ENCODE peak calls at places on chromosomes 6 and 20, in nine cellular contexts. V, G, D, R, U, S, Y, A and X are unnamed samples. For H3K4me1 and H3K36me3, the result is how much of the 10 kb centered on the place peaks cover.

GRCh38 chr6:6865601-6866000 is 242.2 kb upstream of the RREB1 start:
- DNase-seq in G (no peak), U (no peak), V (no peak), D (no peak), S (no peak), R (no peak), A (no peak), Y (no peak), X (no peak)

GRCh38 chr6:70413829-70414494 is 654 bp downstream of the FAM135A start:
- DNase-seq in A (peak), G (peak), V (peak), Y (no peak), S (peak), D (no peak), R (no peak), U (peak), X (no peak)

GRCh38 chr6:27146706-27147507 is 100.6 kb upstream of the PRSS16 start:
- DNase-seq in V (peak), U (peak), D (peak), Y (peak), A (peak), R (peak), S (peak), G (peak), X (peak)

GRCh38 chr6:109794201-109794926 is 103.3 kb downstream of the FIG4 start:
- DNase-seq in G (no peak), D (no peak), R (no peak), S (peak), U (no peak), A (no peak), Y (no peak), V (no peak), X (no peak)

GRCh38 chr20:7742479-7742878 is 197.8 kb downstream of the HAO1 start:
- DNase-seq in A (no peak), Y (peak), D (no peak), V (no peak), R (no peak), U (no peak), G (no peak), S (peak), X (no peak)

GRCh38 chr6:37173573-37174195 is 3.7 kb downstream of the PIM1 start:
- DNase-seq in D (no peak), U (no peak), R (peak), V (no peak), G (no peak), Y (no peak), A (no peak), S (no peak), X (peak)

GRCh38 chr6:166400181-166400580 is 17.4 kb upstream of the MPC1 start:
- DNase-seq in G (no peak), S (no peak), Y (no peak), D (no peak), U (no peak), R (no peak), A (no peak), V (no peak), X (no peak)

GRCh38 chr20:1817577-1818211 is 77.5 kb upstream of the SIRPA start:
- DNase-seq in A (no peak), U (no peak), R (no peak), Y (no peak), S (no peak), G (no peak), D (no peak), V (no peak), X (no peak)

GRCh38 chr6:85887467-85887866 is 244.8 kb upstream of the SYNCRIP start:
- DNase-seq in Y (no peak), V (no peak), D (no peak), U (no peak), G (no peak), S (peak), R (no peak), A (no peak), X (no peak)

GRCh38 chr6:150406948-150407347 is 38.1 kb downstream of the IYD start:
- DNase-seq in U (no peak), A (no peak), S (no peak), G (no peak), V (peak), D (no peak), Y (no peak), R (no peak), X (no peak)

GRCh38 chr6:44446626-44447297 is 59.3 kb downstream of the CDC5L start:
- DNase-seq in U (no peak), Y (no peak), G (no peak), A (no peak), R (no peak), V (no peak), S (peak), D (no peak), X (no peak)

GRCh38 chr20:50883856-50884255 is 47.4 kb downstream of the ADNP start:
- DNase-seq in D (no peak), S (no peak), A (no peak), U (no peak), V (no peak), R (no peak), G (no peak), Y (no peak), X (peak)

GRCh38 chr20:56689318-56689717 is 60.2 kb downstream of the TFAP2C start:
- DNase-seq in U (no peak), Y (no peak), G (no peak), D (no peak), A (no peak), V (peak), R (no peak), S (peak), X (no peak)

GRCh38 chr6:19865178-19865577 is 28.0 kb downstream of the ID4 start:
- DNase-seq in A (no peak), Y (no peak), D (no peak), V (no peak), R (no peak), S (peak), G (no peak), U (no peak), X (no peak)

GRCh38 chr6:30019819-30020218 is 41.2 kb upstream of the POLR1H start:
- DNase-seq in A (no peak), Y (no peak), S (no peak), D (no peak), U (no peak), V (no peak), G (no peak), R (no peak), X (no peak)

GRCh38 chr6:163352966-163353365 is 61.6 kb upstream of the QKI start:
- DNase-seq in S (no peak), D (no peak), R (no peak), Y (no peak), U (no peak), V (no peak), A (no peak), G (no peak), X (no peak)

GRCh38 chr20:2236266-2236665 is 59.5 kb upstream of the TGM3 start:
- DNase-seq in R (no peak), G (no peak), S (no peak), A (peak), V (no peak), D (no peak), U (no peak), Y (no peak), X (no peak)

GRCh38 chr6:11021003-11021402 is 23.1 kb downstream of the ELOVL2 start:
- DNase-seq in S (no peak), V (peak), G (no peak), D (no peak), R (no peak), A (no peak), U (no peak), Y (no peak), X (no peak)

GRCh38 chr20:4592316-4593148 is 129.2 kb upstream of the PRND start:
- DNase-seq in R (peak), A (peak), S (peak), U (peak), V (peak), D (peak), Y (peak), G (peak), X (peak)

GRCh38 chr20:57856658-57857057 is 146.8 kb upstream of the PMEPA1 start:
- DNase-seq in S (peak), V (no peak), G (no peak), U (no peak), R (no peak), Y (no peak), D (no peak), A (no peak), X (no peak)

GRCh38 chr20:40390654-40391053 is 298.4 kb downstream of the MAFB start:
- DNase-seq in U (no peak), S (no peak), D (no peak), V (peak), R (no peak), A (no peak), G (no peak), Y (no peak), X (no peak)

GRCh38 chr20:22805219-22805618 is 220.8 kb upstream of the FOXA2 start:
- DNase-seq in U (no peak), G (no peak), A (peak), R (no peak), S (peak), D (no peak), V (no peak), Y (no peak), X (no peak)

GRCh38 chr20:39588148-39588757 is 626.1 kb downstream of the DHX35 start:
- DNase-seq in A (no peak), S (no peak), U (no peak), G (no peak), D (no peak), R (no peak), Y (no peak), V (peak), X (no peak)

GRCh38 chr20:50306478-50307423 is 116.1 kb downstream of the CEBPB start:
- DNase-seq in V (no peak), A (no peak), S (no peak), U (no peak), R (no peak), D (no peak), Y (peak), G (no peak), X (peak)

GRCh38 chr6:110053395-110054240 is 75.5 kb downstream of the GPR6 start:
- DNase-seq in G (peak), S (peak), A (peak), V (peak), Y (no peak), U (peak), R (no peak), D (no peak), X (no peak)

GRCh38 chr6:23823421-23823820 is 302.6 kb upstream of the NRSN1 start:
- DNase-seq in A (peak), R (no peak), S (peak), V (peak), Y (no peak), U (no peak), D (no peak), G (no peak), X (no peak)

GRCh38 chr6:11277275-11278206 is 45.1 kb upstream of the NEDD9 start:
- DNase-seq in Y (no peak), U (peak), R (no peak), A (peak), G (peak), S (peak), D (no peak), V (peak), X (no peak)

GRCh38 chr6:168231393-168231957 is 88.1 kb downstream of the DACT2 start:
- DNase-seq in A (no peak), S (no peak), D (no peak), R (no peak), G (no peak), V (no peak), U (no peak), Y (no peak), X (no peak)

DNA sequence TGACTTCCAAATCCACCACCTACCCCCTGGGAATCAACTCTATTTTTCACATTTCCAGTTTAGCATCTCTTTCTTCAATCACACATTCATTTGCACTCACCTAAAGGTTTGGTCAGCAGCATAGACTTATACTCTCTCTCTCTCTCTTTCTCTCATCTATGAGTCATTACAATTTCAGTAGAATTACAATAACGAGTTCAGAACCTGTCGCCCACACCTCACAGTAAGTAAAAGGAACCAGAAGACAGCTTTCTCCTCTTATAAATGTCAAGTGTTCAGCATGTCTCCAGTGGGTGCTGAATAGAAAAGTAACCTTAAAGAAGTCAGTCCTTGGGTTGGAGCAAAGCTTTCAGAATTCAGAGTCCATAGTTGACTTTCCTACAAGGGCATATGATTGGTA is 1.1 kb upstream of the PHACTR1 start:
- DNase-seq in G (no peak), R (no peak), A (no peak), Y (no peak), V (no peak), D (no peak), U (no peak), S (no peak), X (no peak)
- H3K4me1 ChIP-seq in G (under half), R (under half), A (under half), Y (under half), V (under half), D (under half), U (under half), S (under half), X (under half)

DNA sequence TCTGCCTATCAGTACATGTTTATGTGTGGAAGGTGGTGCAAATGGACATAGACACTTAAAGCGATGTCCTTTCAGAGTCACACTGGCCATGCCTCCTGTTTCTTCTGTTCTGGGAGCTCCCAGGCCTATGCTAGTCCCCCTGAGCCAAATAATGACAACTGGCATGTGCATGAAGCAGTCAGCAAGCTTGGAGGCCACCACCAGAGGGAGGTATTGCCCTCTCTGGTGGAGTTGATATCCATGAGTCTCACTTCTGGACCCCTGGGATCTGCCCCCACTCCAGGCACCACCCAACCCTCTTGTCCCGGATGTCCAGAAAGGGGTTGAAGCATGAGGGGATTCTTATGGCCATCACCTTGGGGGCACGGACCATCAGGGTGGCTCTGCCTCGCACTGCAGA is 172.2 kb downstream of the AIG1 start:
- DNase-seq in R (peak), D (no peak), A (peak), V (peak), S (peak), G (peak), Y (peak), U (peak), X (no peak)
- H3K36me3 ChIP-seq in R (under half), D (under half), A (under half), V (under half), S (under half), G (under half), Y (under half), U (under half), X (under half)

DNA sequence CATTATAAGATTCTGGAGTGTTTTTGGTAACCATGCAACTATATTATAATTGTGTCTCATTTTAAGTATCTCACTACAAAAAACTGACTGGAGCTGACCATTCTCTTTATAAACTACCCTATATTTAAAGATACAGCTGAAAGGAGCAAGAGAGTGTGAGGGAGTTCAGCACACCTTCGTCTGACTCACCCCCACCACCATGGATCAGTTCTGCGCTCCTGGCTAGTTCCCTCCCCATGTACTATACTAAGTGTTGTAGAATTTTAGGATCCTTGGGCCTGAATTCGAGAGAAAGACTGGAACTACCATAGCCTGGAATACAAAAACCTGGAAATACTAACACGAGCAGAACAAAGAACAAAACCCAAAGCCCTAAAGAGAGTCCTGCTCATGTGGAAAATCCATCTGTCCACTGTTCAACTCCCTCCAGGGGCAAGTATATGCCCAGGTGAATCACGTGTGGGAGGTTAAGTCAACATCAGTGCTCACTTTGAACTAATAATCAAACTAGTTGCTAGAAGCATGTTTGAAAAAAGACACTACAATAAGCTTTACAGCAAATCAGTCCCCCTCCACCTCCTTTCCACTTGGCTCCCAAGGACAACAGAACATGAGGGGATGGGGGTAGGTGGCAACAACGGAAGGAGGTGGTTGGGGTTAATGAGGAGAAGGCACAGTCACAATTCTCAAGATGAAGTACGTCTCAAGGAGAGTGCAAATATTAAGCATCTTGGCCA is 46.8 kb downstream of the ELOVL5 start:
- DNase-seq in R (no peak), G (no peak), Y (no peak), D (no peak), S (peak), U (no peak), V (no peak), A (no peak), X (no peak)
- H3K4me1 ChIP-seq in R (under half), G (under half), Y (under half), D (half or more), S (under half), U (under half), V (under half), A (under half), X (half or more)

GRCh38 chr6:31884528-31885035 is 5.8 kb upstream of the SLC44A4 start:
- DNase-seq in Y (no peak), G (no peak), R (no peak), U (no peak), V (no peak), D (no peak), A (no peak), S (no peak), X (no peak)
- H3K36me3 ChIP-seq in Y (under half), G (under half), R (half or more), U (half or more), V (half or more), D (under half), A (half or more), S (half or more), X (half or more)

DNA sequence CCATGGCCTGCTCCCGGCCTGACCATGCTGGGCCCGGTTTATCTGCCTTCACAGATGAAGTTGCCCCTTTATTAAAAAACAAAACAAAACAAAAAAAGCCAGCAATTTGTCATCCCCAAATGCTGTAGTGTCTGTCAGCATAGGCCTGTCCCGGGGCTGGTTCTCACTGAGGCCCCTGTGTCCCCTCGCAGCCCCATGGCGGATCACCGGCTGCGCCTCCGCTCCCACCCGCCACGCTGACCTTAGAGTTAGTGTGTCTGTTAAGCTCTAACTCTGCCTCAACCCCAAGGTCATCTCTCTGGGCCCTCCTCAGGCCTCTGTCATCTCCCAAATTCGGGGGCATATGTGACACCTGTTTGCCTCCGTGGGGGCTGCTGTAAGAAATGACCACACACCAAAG is 11.1 kb downstream of the SLCO4A1 start:
- DNase-seq in R (no peak), D (no peak), V (no peak), Y (no peak), S (no peak), A (no peak), U (no peak), G (no peak), X (no peak)
- H3K4me1 ChIP-seq in R (under half), D (under half), V (under half), Y (under half), S (under half), A (under half), U (under half), G (under half), X (half or more)

GRCh38 chr20:37081717-37082289 is 14.0 kb downstream of the RBL1 start:
- DNase-seq in Y (no peak), V (peak), D (no peak), R (no peak), U (no peak), G (peak), S (no peak), A (no peak), X (no peak)
- H3K36me3 ChIP-seq in Y (under half), V (half or more), D (under half), R (under half), U (under half), G (under half), S (under half), A (under half), X (under half)